ENCODE peak calls at places on chromosomes 2 and 18, in seven cellular contexts. One of them, this sample, is unnamed.

GRCh38 chr2:208064220-208064951 is 39.1 kb upstream of the PLEKHM3 start:
- DNase-seq in MCF 10A: peak; percentile 69
- DNase-seq in HEK293T: no peak
- DNase-seq in breast epithelium: no peak
- DNase-seq in activated CD8-positive, alpha-beta memory T cell treated with anti-CD3 and anti-CD28 coated beads, Interleukin-2, amount 10 ng/mL, durations not matched to agents 7 days and 5 days: no peak
- DNase-seq in anterior cingulate cortex: no peak
- DNase-seq in BJ: peak; percentile 85
- DNase-seq in this sample: peak; percentile 76

GRCh38 chr2:233477548-233478433 is 88.8 kb downstream of the USP40 start:
- DNase-seq in MCF 10A: no peak
- DNase-seq in HEK293T: no peak
- DNase-seq in breast epithelium: no peak
- DNase-seq in activated CD8-positive, alpha-beta memory T cell treated with anti-CD3 and anti-CD28 coated beads, Interleukin-2, amount 10 ng/mL, durations not matched to agents 7 days and 5 days: peak; percentile 38
- DNase-seq in anterior cingulate cortex: no peak
- DNase-seq in BJ: no peak
- DNase-seq in this sample: no peak

GRCh38 chr18:42773870-42774269 is 341.6 kb downstream of the RIT2 start:
- DNase-seq in HEK293T: no peak
- DNase-seq in MCF 10A: no peak
- DNase-seq in breast epithelium: no peak
- DNase-seq in BJ: no peak
- DNase-seq in activated CD8-positive, alpha-beta memory T cell treated with anti-CD3 and anti-CD28 coated beads, Interleukin-2, amount 10 ng/mL, durations not matched to agents 7 days and 5 days: no peak
- DNase-seq in anterior cingulate cortex: no peak
- DNase-seq in this sample: no peak

GRCh38 chr2:69163109-69163508 is 150.1 kb downstream of the ANTXR1 start:
- DNase-seq in BJ: peak; percentile 86
- DNase-seq in MCF 10A: peak; percentile 76
- DNase-seq in anterior cingulate cortex: no peak
- DNase-seq in activated CD8-positive, alpha-beta memory T cell treated with anti-CD3 and anti-CD28 coated beads, Interleukin-2, amount 10 ng/mL, durations not matched to agents 7 days and 5 days: no peak
- DNase-seq in breast epithelium: no peak
- DNase-seq in HEK293T: no peak
- DNase-seq in this sample: no peak

GRCh38 chr2:189702071-189702470 is 27.6 kb downstream of the ANKAR start:
- DNase-seq in anterior cingulate cortex: no peak
- DNase-seq in MCF 10A: no peak
- DNase-seq in BJ: no peak
- DNase-seq in activated CD8-positive, alpha-beta memory T cell treated with anti-CD3 and anti-CD28 coated beads, Interleukin-2, amount 10 ng/mL, durations not matched to agents 7 days and 5 days: no peak
- DNase-seq in breast epithelium: no peak
- DNase-seq in HEK293T: no peak
- DNase-seq in this sample: no peak

GRCh38 chr2:152613235-152613634 is 104.0 kb downstream of the PRPF40A start:
- DNase-seq in activated CD8-positive, alpha-beta memory T cell treated with anti-CD3 and anti-CD28 coated beads, Interleukin-2, amount 10 ng/mL, durations not matched to agents 7 days and 5 days: no peak
- DNase-seq in BJ: no peak
- DNase-seq in breast epithelium: no peak
- DNase-seq in HEK293T: no peak
- DNase-seq in MCF 10A: no peak
- DNase-seq in anterior cingulate cortex: no peak
- DNase-seq in this sample: no peak

GRCh38 chr2:6492573-6492972 is 373.1 kb downstream of the CMPK2 start:
- DNase-seq in HEK293T: no peak
- DNase-seq in breast epithelium: no peak
- DNase-seq in MCF 10A: peak; percentile 5
- DNase-seq in anterior cingulate cortex: no peak
- DNase-seq in activated CD8-positive, alpha-beta memory T cell treated with anti-CD3 and anti-CD28 coated beads, Interleukin-2, amount 10 ng/mL, durations not matched to agents 7 days and 5 days: no peak
- DNase-seq in BJ: no peak
- DNase-seq in this sample: no peak

GRCh38 chr2:108301558-108301957 is 12.9 kb downstream of the SULT1C2 start:
- DNase-seq in MCF 10A: no peak
- DNase-seq in BJ: no peak
- DNase-seq in HEK293T: no peak
- DNase-seq in anterior cingulate cortex: no peak
- DNase-seq in activated CD8-positive, alpha-beta memory T cell treated with anti-CD3 and anti-CD28 coated beads, Interleukin-2, amount 10 ng/mL, durations not matched to agents 7 days and 5 days: no peak
- DNase-seq in breast epithelium: no peak
- DNase-seq in this sample: no peak

GRCh38 chr2:224359569-224359968 is 42.3 kb downstream of the FAM124B start:
- DNase-seq in activated CD8-positive, alpha-beta memory T cell treated with anti-CD3 and anti-CD28 coated beads, Interleukin-2, amount 10 ng/mL, durations not matched to agents 7 days and 5 days: no peak
- DNase-seq in anterior cingulate cortex: no peak
- DNase-seq in BJ: no peak
- DNase-seq in HEK293T: peak; percentile 49
- DNase-seq in MCF 10A: peak; percentile 20
- DNase-seq in breast epithelium: no peak
- DNase-seq in this sample: no peak

GRCh38 chr2:28469304-28469703 is 26.6 kb upstream of the PLB1 start:
- DNase-seq in BJ: no peak
- DNase-seq in anterior cingulate cortex: no peak
- DNase-seq in activated CD8-positive, alpha-beta memory T cell treated with anti-CD3 and anti-CD28 coated beads, Interleukin-2, amount 10 ng/mL, durations not matched to agents 7 days and 5 days: no peak
- DNase-seq in HEK293T: no peak
- DNase-seq in MCF 10A: peak; percentile 38
- DNase-seq in breast epithelium: no peak
- DNase-seq in this sample: no peak

GRCh38 chr2:205171541-205171940 is 510.8 kb upstream of the NRP2 start:
- DNase-seq in anterior cingulate cortex: no peak
- DNase-seq in breast epithelium: no peak
- DNase-seq in HEK293T: no peak
- DNase-seq in BJ: no peak
- DNase-seq in activated CD8-positive, alpha-beta memory T cell treated with anti-CD3 and anti-CD28 coated beads, Interleukin-2, amount 10 ng/mL, durations not matched to agents 7 days and 5 days: no peak
- DNase-seq in MCF 10A: no peak
- DNase-seq in this sample: no peak

GRCh38 chr18:31773774-31774476 is 13.2 kb upstream of the SLC25A52 start:
- DNase-seq in activated CD8-positive, alpha-beta memory T cell treated with anti-CD3 and anti-CD28 coated beads, Interleukin-2, amount 10 ng/mL, durations not matched to agents 7 days and 5 days: no peak
- DNase-seq in MCF 10A: no peak
- DNase-seq in breast epithelium: no peak
- DNase-seq in BJ: no peak
- DNase-seq in HEK293T: no peak
- DNase-seq in anterior cingulate cortex: no peak
- DNase-seq in this sample: no peak

GRCh38 chr2:53646788-53647187 is 120.8 kb upstream of the CHAC2 start:
- DNase-seq in BJ: no peak
- DNase-seq in breast epithelium: no peak
- DNase-seq in anterior cingulate cortex: no peak
- DNase-seq in HEK293T: no peak
- DNase-seq in activated CD8-positive, alpha-beta memory T cell treated with anti-CD3 and anti-CD28 coated beads, Interleukin-2, amount 10 ng/mL, durations not matched to agents 7 days and 5 days: no peak
- DNase-seq in MCF 10A: no peak
- DNase-seq in this sample: no peak

GRCh38 chr18:68893396-68893795 is 95.5 kb downstream of the CCDC102B start:
- DNase-seq in activated CD8-positive, alpha-beta memory T cell treated with anti-CD3 and anti-CD28 coated beads, Interleukin-2, amount 10 ng/mL, durations not matched to agents 7 days and 5 days: no peak
- DNase-seq in BJ: no peak
- DNase-seq in breast epithelium: no peak
- DNase-seq in MCF 10A: no peak
- DNase-seq in HEK293T: no peak
- DNase-seq in anterior cingulate cortex: no peak
- DNase-seq in this sample: no peak

GRCh38 chr18:59514193-59514592 is 155.1 kb upstream of the LMAN1 start:
- DNase-seq in anterior cingulate cortex: no peak
- DNase-seq in HEK293T: peak; percentile 8
- DNase-seq in breast epithelium: no peak
- DNase-seq in MCF 10A: no peak
- DNase-seq in BJ: peak; percentile 56
- DNase-seq in activated CD8-positive, alpha-beta memory T cell treated with anti-CD3 and anti-CD28 coated beads, Interleukin-2, amount 10 ng/mL, durations not matched to agents 7 days and 5 days: no peak
- DNase-seq in this sample: peak; percentile 79

GRCh38 chr18:8750954-8751415 is 45.6 kb downstream of the MTCL1 start:
- DNase-seq in MCF 10A: peak; percentile 21
- DNase-seq in breast epithelium: no peak
- DNase-seq in activated CD8-positive, alpha-beta memory T cell treated with anti-CD3 and anti-CD28 coated beads, Interleukin-2, amount 10 ng/mL, durations not matched to agents 7 days and 5 days: no peak
- DNase-seq in HEK293T: no peak
- DNase-seq in anterior cingulate cortex: no peak
- DNase-seq in BJ: peak; percentile 78
- DNase-seq in this sample: peak; percentile 80

GRCh38 chr2:74872310-74872923 is 38.5 kb downstream of the HK2 start:
- DNase-seq in breast epithelium: no peak
- DNase-seq in HEK293T: no peak
- DNase-seq in activated CD8-positive, alpha-beta memory T cell treated with anti-CD3 and anti-CD28 coated beads, Interleukin-2, amount 10 ng/mL, durations not matched to agents 7 days and 5 days: no peak
- DNase-seq in BJ: no peak
- DNase-seq in anterior cingulate cortex: no peak
- DNase-seq in MCF 10A: no peak
- DNase-seq in this sample: no peak

GRCh38 chr2:236968101-236968886 is 117.4 kb upstream of the COPS8 start:
- DNase-seq in HEK293T: no peak
- DNase-seq in BJ: no peak
- DNase-seq in breast epithelium: no peak
- DNase-seq in activated CD8-positive, alpha-beta memory T cell treated with anti-CD3 and anti-CD28 coated beads, Interleukin-2, amount 10 ng/mL, durations not matched to agents 7 days and 5 days: peak; percentile 65
- DNase-seq in anterior cingulate cortex: no peak
- DNase-seq in MCF 10A: no peak
- DNase-seq in this sample: no peak

GRCh38 chr18:55114856-55115255 is 155.6 kb upstream of the CCDC68 start:
- DNase-seq in HEK293T: no peak
- DNase-seq in breast epithelium: no peak
- DNase-seq in activated CD8-positive, alpha-beta memory T cell treated with anti-CD3 and anti-CD28 coated beads, Interleukin-2, amount 10 ng/mL, durations not matched to agents 7 days and 5 days: no peak
- DNase-seq in BJ: no peak
- DNase-seq in MCF 10A: no peak
- DNase-seq in anterior cingulate cortex: no peak
- DNase-seq in this sample: no peak

GRCh38 chr2:133142087-133142486 is 426.2 kb downstream of the NCKAP5 start:
- DNase-seq in activated CD8-positive, alpha-beta memory T cell treated with anti-CD3 and anti-CD28 coated beads, Interleukin-2, amount 10 ng/mL, durations not matched to agents 7 days and 5 days: no peak
- DNase-seq in anterior cingulate cortex: no peak
- DNase-seq in BJ: no peak
- DNase-seq in HEK293T: no peak
- DNase-seq in MCF 10A: no peak
- DNase-seq in breast epithelium: no peak
- DNase-seq in this sample: no peak

GRCh38 chr2:84880645-84881521 is at the start of gene TRABD2A:
- DNase-seq in MCF 10A: peak; percentile 47
- DNase-seq in breast epithelium: no peak
- DNase-seq in anterior cingulate cortex: no peak
- DNase-seq in HEK293T: peak; percentile 26
- DNase-seq in BJ: no peak
- DNase-seq in activated CD8-positive, alpha-beta memory T cell treated with anti-CD3 and anti-CD28 coated beads, Interleukin-2, amount 10 ng/mL, durations not matched to agents 7 days and 5 days: peak; percentile 72
- DNase-seq in this sample: no peak

GRCh38 chr2:30332791-30333453 is 101.6 kb downstream of the LBH start:
- DNase-seq in anterior cingulate cortex: no peak
- DNase-seq in HEK293T: no peak
- DNase-seq in breast epithelium: no peak
- DNase-seq in MCF 10A: no peak
- DNase-seq in BJ: no peak
- DNase-seq in activated CD8-positive, alpha-beta memory T cell treated with anti-CD3 and anti-CD28 coated beads, Interleukin-2, amount 10 ng/mL, durations not matched to agents 7 days and 5 days: no peak
- DNase-seq in this sample: no peak

GRCh38 chr2:119008108-119008507 is 66.1 kb downstream of the MARCO start:
- DNase-seq in MCF 10A: peak; percentile 58
- DNase-seq in BJ: no peak
- DNase-seq in anterior cingulate cortex: no peak
- DNase-seq in HEK293T: peak; percentile 11
- DNase-seq in breast epithelium: no peak
- DNase-seq in activated CD8-positive, alpha-beta memory T cell treated with anti-CD3 and anti-CD28 coated beads, Interleukin-2, amount 10 ng/mL, durations not matched to agents 7 days and 5 days: no peak
- DNase-seq in this sample: no peak

GRCh38 chr2:165197346-165197745 is 6.5 kb downstream of the SCN3A start:
- DNase-seq in anterior cingulate cortex: no peak
- DNase-seq in HEK293T: no peak
- DNase-seq in activated CD8-positive, alpha-beta memory T cell treated with anti-CD3 and anti-CD28 coated beads, Interleukin-2, amount 10 ng/mL, durations not matched to agents 7 days and 5 days: no peak
- DNase-seq in BJ: no peak
- DNase-seq in MCF 10A: no peak
- DNase-seq in breast epithelium: no peak
- DNase-seq in this sample: no peak

GRCh38 chr2:37154790-37155189 is 2.0 kb downstream of the EIF2AK2 start:
- DNase-seq in HEK293T: no peak
- DNase-seq in activated CD8-positive, alpha-beta memory T cell treated with anti-CD3 and anti-CD28 coated beads, Interleukin-2, amount 10 ng/mL, durations not matched to agents 7 days and 5 days: no peak
- DNase-seq in breast epithelium: no peak
- DNase-seq in anterior cingulate cortex: no peak
- DNase-seq in BJ: no peak
- DNase-seq in MCF 10A: no peak
- DNase-seq in this sample: no peak

GRCh38 chr2:173752152-173752551 is 213.0 kb downstream of the SP3 start:
- DNase-seq in activated CD8-positive, alpha-beta memory T cell treated with anti-CD3 and anti-CD28 coated beads, Interleukin-2, amount 10 ng/mL, durations not matched to agents 7 days and 5 days: no peak
- DNase-seq in BJ: no peak
- DNase-seq in breast epithelium: no peak
- DNase-seq in anterior cingulate cortex: no peak
- DNase-seq in HEK293T: no peak
- DNase-seq in MCF 10A: peak; percentile 34
- DNase-seq in this sample: no peak

GRCh38 chr2:238945433-238946150 is 97.7 kb downstream of the TWIST2 start:
- DNase-seq in anterior cingulate cortex: no peak
- DNase-seq in activated CD8-positive, alpha-beta memory T cell treated with anti-CD3 and anti-CD28 coated beads, Interleukin-2, amount 10 ng/mL, durations not matched to agents 7 days and 5 days: peak; percentile 40
- DNase-seq in BJ: no peak
- DNase-seq in HEK293T: peak; percentile 26
- DNase-seq in MCF 10A: peak; percentile 67
- DNase-seq in breast epithelium: no peak
- DNase-seq in this sample: no peak

GRCh38 chr2:181399046-181399445 is 58.1 kb upstream of the ITGA4 start:
- DNase-seq in MCF 10A: no peak
- DNase-seq in HEK293T: no peak
- DNase-seq in anterior cingulate cortex: no peak
- DNase-seq in BJ: no peak
- DNase-seq in activated CD8-positive, alpha-beta memory T cell treated with anti-CD3 and anti-CD28 coated beads, Interleukin-2, amount 10 ng/mL, durations not matched to agents 7 days and 5 days: no peak
- DNase-seq in breast epithelium: no peak
- DNase-seq in this sample: no peak

GRCh38 chr18:79579807-79580480 is 99.7 kb upstream of the CTDP1 start:
- DNase-seq in MCF 10A: no peak
- DNase-seq in BJ: no peak
- DNase-seq in breast epithelium: peak; percentile 44
- DNase-seq in anterior cingulate cortex: no peak
- DNase-seq in activated CD8-positive, alpha-beta memory T cell treated with anti-CD3 and anti-CD28 coated beads, Interleukin-2, amount 10 ng/mL, durations not matched to agents 7 days and 5 days: no peak
- DNase-seq in HEK293T: no peak
- DNase-seq in this sample: no peak

GRCh38 chr2:26088038-26088643 is 54.3 kb downstream of the RAB10 start:
- DNase-seq in activated CD8-positive, alpha-beta memory T cell treated with anti-CD3 and anti-CD28 coated beads, Interleukin-2, amount 10 ng/mL, durations not matched to agents 7 days and 5 days: no peak
- DNase-seq in breast epithelium: no peak
- DNase-seq in HEK293T: peak; percentile 50
- DNase-seq in BJ: no peak
- DNase-seq in anterior cingulate cortex: no peak
- DNase-seq in MCF 10A: peak; percentile 39
- DNase-seq in this sample: no peak

GRCh38 chr2:42492691-42493467 is 903 bp downstream of the KCNG3 start:
- DNase-seq in BJ: no peak
- DNase-seq in activated CD8-positive, alpha-beta memory T cell treated with anti-CD3 and anti-CD28 coated beads, Interleukin-2, amount 10 ng/mL, durations not matched to agents 7 days and 5 days: peak; percentile 47
- DNase-seq in breast epithelium: no peak
- DNase-seq in anterior cingulate cortex: no peak
- DNase-seq in MCF 10A: no peak
- DNase-seq in HEK293T: peak; percentile 26
- DNase-seq in this sample: no peak

GRCh38 chr18:10533111-10533510 is 7.3 kb downstream of the NAPG start:
- DNase-seq in MCF 10A: no peak
- DNase-seq in HEK293T: no peak
- DNase-seq in breast epithelium: no peak
- DNase-seq in anterior cingulate cortex: no peak
- DNase-seq in activated CD8-positive, alpha-beta memory T cell treated with anti-CD3 and anti-CD28 coated beads, Interleukin-2, amount 10 ng/mL, durations not matched to agents 7 days and 5 days: no peak
- DNase-seq in BJ: no peak
- DNase-seq in this sample: no peak

GRCh38 chr18:63444567-63444966 is 22.3 kb upstream of the VPS4B start:
- DNase-seq in MCF 10A: peak; percentile 95
- DNase-seq in breast epithelium: no peak
- DNase-seq in BJ: peak; percentile 47
- DNase-seq in HEK293T: no peak
- DNase-seq in activated CD8-positive, alpha-beta memory T cell treated with anti-CD3 and anti-CD28 coated beads, Interleukin-2, amount 10 ng/mL, durations not matched to agents 7 days and 5 days: no peak
- DNase-seq in anterior cingulate cortex: no peak
- DNase-seq in this sample: peak; percentile 12

GRCh38 chr2:199455533-199456382 is 2.0 kb downstream of the SATB2 start:
- DNase-seq in BJ: no peak
- DNase-seq in HEK293T: no peak
- DNase-seq in activated CD8-positive, alpha-beta memory T cell treated with anti-CD3 and anti-CD28 coated beads, Interleukin-2, amount 10 ng/mL, durations not matched to agents 7 days and 5 days: no peak
- DNase-seq in breast epithelium: no peak
- DNase-seq in MCF 10A: peak; percentile 79
- DNase-seq in anterior cingulate cortex: no peak
- DNase-seq in this sample: no peak

GRCh38 chr2:35343135-35343534 is 1012.4 kb upstream of the CRIM1 start:
- DNase-seq in anterior cingulate cortex: no peak
- DNase-seq in HEK293T: peak; percentile 8
- DNase-seq in activated CD8-positive, alpha-beta memory T cell treated with anti-CD3 and anti-CD28 coated beads, Interleukin-2, amount 10 ng/mL, durations not matched to agents 7 days and 5 days: no peak
- DNase-seq in BJ: no peak
- DNase-seq in breast epithelium: no peak
- DNase-seq in MCF 10A: peak; percentile 38
- DNase-seq in this sample: no peak